ENCODE peak calls at places on chromosomes 16 and 17, in four cellular contexts. H is IMR-90, X is H1, C is mesendoderm. Q is an unnamed sample.
A peak's percentile ranks its signal among the peaks of the same experiment; 100 is the strongest.

GRCh38 chr16:64453643-64454042 is 668.2 kb downstream of the CDH11 start:
- DNase-seq in H (no peak), C (no peak), X (no peak), Q (no peak)

GRCh38 chr16:1543085-1543896 is 9.8 kb downstream of the TMEM204 start:
- DNase-seq in H (peak; percentile 76), X (no peak), C (peak; percentile 71), Q (peak; percentile 51)

GRCh38 chr16:799111-799947 is 1.2 kb downstream of the GNG13 start:
- DNase-seq in H (no peak), X (no peak), C (no peak), Q (no peak)

GRCh38 chr17:76547642-76548202 is 7.9 kb downstream of the PRCD start:
- DNase-seq in C (no peak), H (no peak), X (no peak), Q (no peak)

GRCh38 chr16:30649725-30650368 is 913 bp upstream of the PRR14 start:
- DNase-seq in H (no peak), C (no peak), X (no peak), Q (no peak)

GRCh38 chr17:3956558-3956957 is 7.7 kb downstream of the ATP2A3 start:
- DNase-seq in X (no peak), C (no peak), H (no peak), Q (no peak)

GRCh38 chr17:16419074-16419928 is 3.9 kb downstream of the TRPV2 start:
- DNase-seq in C (peak; percentile 82), X (no peak), H (peak; percentile 94), Q (no peak)

GRCh38 chr16:62077998-62078397 is 41.8 kb upstream of the CDH8 start:
- DNase-seq in H (no peak), C (peak; percentile 77), X (peak; percentile 49), Q (peak; percentile 81)

GRCh38 chr16:88337538-88337937 is 45.2 kb upstream of the ZNF469 start:
- DNase-seq in X (no peak), C (no peak), H (no peak), Q (no peak)
- H3K56ac ChIP-seq in X (no peak overlapping the region), C (no peak overlapping the region), H (no peak overlapping the region), Q (no peak overlapping the region)

DNA sequence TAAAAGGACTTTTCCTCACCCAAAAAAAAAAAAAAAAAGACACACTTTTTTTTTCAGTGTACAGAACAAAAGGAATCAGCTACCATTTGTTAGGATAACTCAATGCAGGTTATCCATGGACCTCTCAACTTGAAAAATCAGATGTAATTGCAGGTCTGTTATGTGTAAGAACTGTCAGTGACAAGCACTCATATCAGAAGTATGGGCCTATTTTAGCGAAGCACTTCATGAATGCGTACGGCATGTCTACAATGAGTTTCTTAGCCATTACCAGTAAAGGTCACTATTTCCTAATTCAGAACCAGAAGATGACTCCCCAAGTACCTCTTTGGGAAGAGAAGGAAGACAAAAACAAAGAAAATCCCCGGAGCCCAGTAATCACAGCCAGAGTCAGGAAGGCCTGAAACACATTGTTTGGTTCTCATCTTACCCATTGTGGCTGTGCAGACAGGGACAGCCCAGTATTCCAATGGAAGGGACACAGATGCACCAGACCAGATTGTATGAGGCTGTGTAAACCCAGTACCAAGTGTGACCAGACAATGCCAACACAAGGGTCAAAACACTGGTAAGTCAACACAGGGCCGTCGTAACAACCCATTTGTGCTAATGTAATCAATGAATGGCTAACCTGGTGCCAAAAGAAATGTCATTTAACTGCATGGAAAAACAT is 188.0 kb downstream of the PMP22 start:
- DNase-seq in C (no peak), H (no peak), X (no peak), Q (no peak)
- H3K56ac ChIP-seq in C (no peak overlapping the region), H (no peak overlapping the region), X (no peak overlapping the region), Q (no peak overlapping the region)

GRCh38 chr17:81222620-81222905 is 202 bp downstream of the CEP131 start:
- DNase-seq in H (no peak), X (no peak), C (no peak), Q (no peak)

GRCh38 chr17:81221842-81222619 is 734 bp downstream of the CEP131 start:
- DNase-seq in X (no peak), C (no peak), H (no peak), Q (no peak)

GRCh38 chr17:81219476-81220180 is 3.1 kb downstream of the CEP131 start:
- DNase-seq in C (no peak), H (no peak), X (no peak), Q (no peak)

GRCh38 chr17:81222906-81223757 is at the start of gene CEP131:
- DNase-seq in X (peak; percentile 95), C (peak; percentile 99), H (peak; percentile 97), Q (peak; percentile 100)

DNA sequence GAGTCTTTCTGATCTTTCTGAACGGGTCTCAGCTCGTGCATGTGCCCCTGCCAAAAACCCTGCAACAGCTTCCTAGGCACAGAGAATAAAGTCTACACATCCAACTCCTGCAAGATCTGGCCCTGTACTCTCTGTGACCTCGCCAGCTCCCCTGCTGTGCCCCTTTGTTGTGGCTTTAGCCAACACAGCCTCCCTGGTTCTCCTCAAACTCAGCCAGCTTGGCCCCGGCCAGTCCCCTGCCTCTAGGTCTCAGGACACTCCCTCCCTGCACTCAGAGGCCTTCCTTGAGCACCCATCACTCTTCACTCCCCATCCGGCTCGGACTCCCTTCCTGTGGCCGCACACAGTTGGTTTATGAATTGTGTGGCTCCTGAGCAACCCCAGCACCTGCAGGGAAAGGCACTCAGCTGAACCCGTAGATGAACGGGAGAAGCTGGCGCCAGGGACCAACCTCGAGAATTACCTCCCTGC is 1.4 kb downstream of the CEP131 start:
- DNase-seq in X (no peak), C (peak; percentile 54), H (no peak), Q (no peak)
- H3K56ac ChIP-seq in X (no peak overlapping the region), C (peak overlapping the region; percentile 17), H (no peak overlapping the region), Q (no peak overlapping the region)

DNA sequence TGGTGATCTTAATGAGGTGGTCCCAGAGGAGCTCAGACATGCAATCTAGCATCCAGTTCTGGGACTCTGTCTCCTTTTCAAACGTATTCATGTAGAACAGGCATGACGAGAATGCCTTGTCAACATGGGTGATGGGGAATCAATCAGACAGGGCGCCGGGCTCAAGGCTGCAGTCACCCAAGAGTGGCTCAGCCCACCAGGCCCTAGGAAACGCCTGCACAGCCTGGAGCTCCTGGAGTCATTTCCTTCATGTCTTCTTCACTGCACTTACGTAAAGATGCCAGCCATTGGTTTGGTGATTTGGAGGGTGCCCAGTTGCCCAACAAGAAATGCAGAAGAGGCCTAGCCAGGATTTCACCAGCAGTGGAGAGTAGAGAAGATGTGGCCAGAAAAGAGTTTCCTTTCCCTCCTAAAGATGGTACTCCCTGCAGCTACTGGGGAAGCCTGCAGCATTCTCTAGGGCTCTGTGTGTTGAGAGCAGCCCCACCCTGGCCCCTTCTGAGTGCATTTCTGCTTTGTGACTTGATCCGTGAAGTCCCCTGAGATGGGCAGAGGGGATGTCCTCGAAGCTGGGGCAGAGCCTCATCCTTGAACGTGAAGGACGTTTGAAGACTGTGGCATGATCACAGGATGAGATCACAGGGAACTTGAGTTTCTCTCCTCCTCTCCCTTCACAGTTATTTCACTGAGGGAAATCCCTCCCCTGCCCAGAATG is 24.0 kb upstream of the STH start:
- DNase-seq in X (no peak), C (no peak), H (no peak), Q (no peak)
- H3K56ac ChIP-seq in X (no peak overlapping the region), C (no peak overlapping the region), H (no peak overlapping the region), Q (no peak overlapping the region)

DNA sequence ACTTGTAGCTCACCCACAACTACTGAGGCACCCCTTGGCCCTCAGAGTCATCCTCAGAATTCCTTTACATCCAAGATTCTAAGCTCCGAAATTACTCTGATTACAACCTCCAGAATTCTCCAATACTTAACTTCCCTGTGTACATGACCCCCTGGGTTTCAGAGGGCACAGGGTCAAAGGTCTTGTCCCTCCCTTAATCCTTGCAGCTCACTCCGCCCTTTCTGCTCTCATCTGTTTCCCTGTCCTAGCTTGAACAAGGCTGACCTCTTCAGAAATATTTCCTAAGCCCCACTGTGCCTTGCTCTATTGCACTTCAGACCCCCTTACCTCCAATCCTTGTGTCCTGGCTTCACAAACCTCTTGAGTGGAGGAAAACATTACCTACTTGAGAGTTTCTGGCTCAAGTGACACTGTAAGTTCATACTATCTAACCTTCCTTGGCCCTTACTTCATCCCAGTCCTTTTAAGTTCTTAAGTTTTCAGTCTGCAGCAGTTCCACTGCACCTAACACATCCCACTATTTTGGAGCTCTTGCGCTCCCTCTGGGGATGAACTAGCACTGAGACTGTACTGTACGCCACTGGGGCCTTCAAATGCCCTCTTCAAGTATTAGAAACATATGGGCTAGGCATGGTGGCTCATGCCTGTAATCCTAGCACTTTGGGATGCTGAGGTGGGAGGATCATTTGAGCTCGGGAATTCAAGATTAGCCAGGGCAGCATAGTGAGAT is 6.2 kb downstream of the N4BP1 start:
- DNase-seq in X (no peak), C (no peak), H (no peak), Q (no peak)
- H3K56ac ChIP-seq in X (no peak overlapping the region), C (no peak overlapping the region), H (no peak overlapping the region), Q (no peak overlapping the region)

Q was measured in H9.